ENCODE peak calls at places on chromosomes 1 and 21, in five cellular contexts. R is tibial nerve, H is ovary, N is sigmoid colon, V is upper lobe of left lung. P is an unnamed sample.

GRCh38 chr1:87956766-87957165 is 628.1 kb downstream of the LMO4 start:
- DNase-seq in R (no peak), H (no peak), N (no peak), V (no peak), P (no peak)

GRCh38 chr21:44751186-44751798 is 39.9 kb upstream of the TSPEAR start:
- DNase-seq in R (no peak), H (no peak), N (no peak), V (no peak), P (no peak)

GRCh38 chr1:9838946-9839345 is 15.2 kb upstream of the CLSTN1 start:
- DNase-seq in R (no peak), H (no peak), N (peak; percentile 48), V (no peak), P (no peak)

GRCh38 chr1:7385471-7386225 is 385.4 kb upstream of the VAMP3 start:
- DNase-seq in R (no peak), H (no peak), N (peak; percentile 52), V (peak; percentile 23), P (no peak)

GRCh38 chr1:160196143-160196542 is 5.8 kb downstream of the CASQ1 start:
- DNase-seq in R (no peak), H (no peak), N (no peak), V (no peak), P (no peak)

GRCh38 chr21:14987370-14988170 is 77.2 kb downstream of the NRIP1 start:
- DNase-seq in R (no peak), H (no peak), N (no peak), V (no peak), P (no peak)

GRCh38 chr1:34379911-34380310 is 203.2 kb downstream of the C1orf94 start:
- DNase-seq in R (no peak), H (no peak), N (no peak), V (no peak), P (no peak)

GRCh38 chr1:219927956-219928790 is at the start of gene SLC30A10:
- DNase-seq in R (no peak), H (peak; percentile 13), N (no peak), V (no peak), P (peak; percentile 31)

GRCh38 chr1:99818063-99818699 is 32.0 kb upstream of the AGL start:
- DNase-seq in R (no peak), H (no peak), N (no peak), V (no peak), P (no peak)

GRCh38 chr1:111887385-111887784 is 102.1 kb downstream of the KCND3 start:
- DNase-seq in R (no peak), H (no peak), N (no peak), V (no peak), P (no peak)

GRCh38 chr1:231020816-231021215 is 19.2 kb downstream of the FAM89A start:
- DNase-seq in R (no peak), H (no peak), N (no peak), V (no peak), P (no peak)

GRCh38 chr1:226444901-226445300 is 37.0 kb upstream of the PARP1 start:
- DNase-seq in R (no peak), H (no peak), N (no peak), V (no peak), P (peak; percentile 14)

GRCh38 chr21:23593582-23593981 is 2013.7 kb downstream of the MRPL39 start:
- DNase-seq in R (no peak), H (no peak), N (no peak), V (no peak), P (no peak)

GRCh38 chr21:31908106-31909031 is 35.5 kb downstream of the HUNK start:
- DNase-seq in R (no peak), H (peak; percentile 44), N (no peak), V (peak; percentile 23), P (peak; percentile 73)

GRCh38 chr1:172414331-172414730 is 6.2 kb upstream of the C1orf105 start:
- DNase-seq in R (no peak), H (no peak), N (no peak), V (no peak), P (no peak)

GRCh38 chr1:111615874-111616715 is 3.5 kb upstream of the RAP1A start:
- DNase-seq in R (no peak), H (no peak), N (no peak), V (no peak), P (no peak)

GRCh38 chr1:21332691-21333449 is 42.6 kb upstream of the ECE1 start:
- DNase-seq in R (no peak), H (no peak), N (peak; percentile 76), V (no peak), P (no peak)

GRCh38 chr1:118894836-118895235 is 93.3 kb downstream of the TBX15 start:
- DNase-seq in R (no peak), H (no peak), N (no peak), V (no peak), P (no peak)
- H3K36me3 ChIP-seq in R (peaks cover 34% of the 10 kb centered on the region), H (no peaks in the 10 kb centered on the region), N (no peaks in the 10 kb centered on the region), V (no peaks in the 10 kb centered on the region), P (no peaks in the 10 kb centered on the region)

GRCh38 chr1:147605591-147605990 is 64.3 kb downstream of the BCL9 start:
- DNase-seq in R (no peak), H (no peak), N (no peak), V (no peak), P (no peak)
- TF ChIP-seq POLR2A in R (no peak), H (no peak), N (no peak), V (no peak), P (no peak)

GRCh38 chr21:42659416-42660117 is 6.1 kb downstream of the PDE9A start:
- DNase-seq in R (no peak), H (no peak), N (no peak), V (no peak), P (no peak)
- H3K36me3 ChIP-seq in R (no peaks in the 10 kb centered on the region), H (no peaks in the 10 kb centered on the region), N (no peaks in the 10 kb centered on the region), V (no peaks in the 10 kb centered on the region), P (no peaks in the 10 kb centered on the region)

DNA sequence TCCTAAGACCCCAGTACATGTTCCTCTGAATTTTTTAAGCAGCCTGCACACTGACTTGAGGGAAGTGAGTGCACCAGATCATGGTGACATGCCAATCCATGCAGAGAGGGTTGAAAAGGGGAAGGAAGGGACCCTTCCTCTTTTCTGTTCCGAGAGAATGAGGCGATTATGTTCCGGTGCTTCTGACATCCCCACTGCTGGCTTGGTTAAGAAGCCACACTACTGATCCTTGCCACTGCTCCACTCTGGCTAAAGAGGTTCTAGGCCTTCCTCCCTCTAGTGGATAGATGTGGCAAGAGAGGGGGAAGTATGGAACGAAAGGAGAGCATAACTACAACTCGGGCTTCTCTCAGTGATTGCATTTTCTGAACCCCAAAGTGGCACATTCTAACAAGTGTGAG is 1.8 kb upstream of the CYB5R1 start:
- DNase-seq in R (no peak), H (no peak), N (peak; percentile 74), V (peak; percentile 76), P (peak; percentile 36)
- TF ChIP-seq POLR2A in R (no peak), H (no peak), N (no peak), V (no peak), P (no peak)

DNA sequence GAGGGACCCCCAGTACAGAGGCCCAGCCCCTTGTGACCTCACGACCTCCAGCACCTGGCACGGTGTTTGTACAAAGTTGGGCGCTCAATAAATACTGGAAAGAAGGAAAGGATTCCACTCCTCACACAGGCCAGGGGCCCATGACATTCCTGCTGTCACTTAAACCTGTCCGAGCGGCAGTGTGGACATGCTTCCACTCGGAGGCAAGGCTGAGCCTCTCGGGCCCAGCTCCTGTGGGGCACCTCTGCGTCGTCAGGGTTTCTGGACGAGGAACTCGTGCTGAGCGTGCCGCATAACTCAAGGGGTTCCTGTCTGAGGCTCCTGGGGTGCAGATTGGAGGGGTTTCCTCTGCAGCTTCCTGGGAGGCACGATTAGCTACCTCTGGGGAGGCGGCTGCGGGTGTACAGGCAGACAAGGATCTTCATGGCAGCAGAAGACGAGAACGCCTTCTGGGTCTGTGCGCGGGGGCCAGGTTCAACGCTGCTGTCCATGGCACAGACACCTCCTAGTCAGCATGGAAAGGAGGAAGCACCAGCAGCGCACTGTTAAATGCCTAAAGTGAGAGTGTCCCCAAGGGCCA is 3.6 kb upstream of the SMIM1 start:
- DNase-seq in R (no peak), H (no peak), N (no peak), V (no peak), P (no peak)
- H3K36me3 ChIP-seq in R (no peaks in the 10 kb centered on the region), H (no peaks in the 10 kb centered on the region), N (no peaks in the 10 kb centered on the region), V (no peaks in the 10 kb centered on the region), P (no peaks in the 10 kb centered on the region)

GRCh38 chr1:156129687-156130577 is 15.4 kb downstream of the LMNA start:
- DNase-seq in R (peak; percentile 77), H (peak; percentile 93), N (peak; percentile 95), V (peak; percentile 93), P (peak; percentile 93)
- TF ChIP-seq POLR2A in R (peak; percentile 34), H (peak; percentile 44), N (no peak), V (no peak), P (no peak)

GRCh38 chr1:186700688-186701087 is 20.5 kb upstream of the PTGS2 start:
- DNase-seq in R (no peak), H (no peak), N (no peak), V (no peak), P (no peak)
- H3K36me3 ChIP-seq in R (no peaks in the 10 kb centered on the region), H (no peaks in the 10 kb centered on the region), N (no peaks in the 10 kb centered on the region), V (no peaks in the 10 kb centered on the region), P (no peaks in the 10 kb centered on the region)

GRCh38 chr1:147600119-147601111 is 59.1 kb downstream of the BCL9 start:
- DNase-seq in R (no peak), H (no peak), N (peak; percentile 65), V (no peak), P (no peak)
- TF ChIP-seq POLR2A in R (peak; percentile 58), H (no peak), N (no peak), V (peak; percentile 44), P (no peak)

DNA sequence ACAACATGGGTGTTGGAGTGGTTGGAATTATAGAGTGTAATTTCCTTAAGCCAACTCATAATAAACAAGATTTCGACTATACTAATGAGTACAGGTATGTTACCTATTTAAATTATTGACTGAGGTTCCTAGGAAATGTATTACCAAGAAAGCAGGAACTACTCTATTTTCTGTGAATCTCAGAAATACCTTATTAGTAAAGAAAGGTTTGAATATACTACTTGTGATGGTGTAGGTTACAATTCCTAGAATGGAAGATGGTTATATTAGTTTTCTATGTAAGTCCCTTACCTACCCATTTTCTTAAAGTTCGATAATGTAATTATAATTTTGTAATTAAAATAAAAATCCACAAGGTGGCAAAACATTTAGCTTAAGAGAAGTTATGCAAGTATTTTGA is 29.3 kb downstream of the MORC3 start:
- DNase-seq in R (no peak), H (no peak), N (no peak), V (no peak), P (no peak)
- H3K36me3 ChIP-seq in R (peaks cover 92% of the 10 kb centered on the region), H (no peaks in the 10 kb centered on the region), N (peaks cover 16% of the 10 kb centered on the region), V (peaks cover 59% of the 10 kb centered on the region), P (peaks cover 17% of the 10 kb centered on the region)